ENCODE peak calls at places on chromosomes 12 and 14, in nine cellular contexts. M is effector memory CD4-positive, alpha-beta T cell; N is CD8-positive, alpha-beta memory T cell; G is left lung; P is thoracic aorta; D is aorta; S is transverse colon; I is Peyer's patch; Z is heart left ventricle. A is an unnamed sample.
A peak's percentile ranks its signal among the peaks of the same experiment; 100 is the strongest.

GRCh38 chr12:80183939-80184338 is 84.6 kb downstream of the OTOGL start:
- DNase-seq in G (no peak), N (no peak), D (no peak), S (no peak), I (no peak), M (no peak), P (no peak), Z (no peak), A (no peak)

GRCh38 chr14:29853272-29853671 is 74.4 kb downstream of the PRKD1 start:
- DNase-seq in M (no peak), S (no peak), I (no peak), N (no peak), P (no peak), D (no peak), G (no peak), Z (no peak), A (no peak)

GRCh38 chr12:110444455-110444854 is 5.7 kb downstream of the ARPC3 start:
- DNase-seq in I (no peak), D (no peak), M (no peak), N (no peak), P (no peak), G (no peak), Z (no peak), S (no peak), A (no peak)

GRCh38 chr12:29103539-29103974 is 45.5 kb upstream of the FAR2 start:
- DNase-seq in M (no peak), G (no peak), P (no peak), S (peak; percentile 11), N (peak; percentile 16), D (no peak), Z (no peak), I (no peak), A (no peak)

GRCh38 chr12:25295361-25295760 is 44.6 kb upstream of the KRAS start:
- DNase-seq in P (no peak), I (no peak), Z (no peak), D (no peak), M (no peak), S (no peak), N (no peak), G (no peak), A (no peak)

GRCh38 chr14:31388687-31389413 is 31.5 kb downstream of the HEATR5A start:
- DNase-seq in N (no peak), P (no peak), D (no peak), Z (no peak), G (no peak), I (no peak), S (no peak), M (no peak), A (no peak)

GRCh38 chr12:98954506-98954905 is 309.4 kb downstream of the APAF1 start:
- DNase-seq in G (no peak), N (no peak), M (no peak), P (no peak), D (no peak), I (no peak), S (no peak), Z (no peak), A (no peak)

GRCh38 chr12:75852143-75852542 is 179.4 kb downstream of the PHLDA1 start:
- DNase-seq in I (no peak), N (no peak), P (no peak), S (no peak), M (no peak), G (no peak), D (no peak), Z (no peak), A (no peak)

GRCh38 chr12:93373847-93374723 is 3.6 kb upstream of the NUDT4 start:
- DNase-seq in S (peak; percentile 35), G (no peak), Z (no peak), N (no peak), I (no peak), M (no peak), P (no peak), D (no peak), A (no peak)

GRCh38 chr14:98170580-98170979 is 1101.4 kb downstream of the BCL11B start:
- DNase-seq in S (no peak), Z (no peak), P (no peak), N (no peak), M (no peak), G (no peak), D (no peak), I (no peak), A (no peak)

GRCh38 chr14:92927396-92928257 is 4.7 kb downstream of the CHGA start:
- DNase-seq in M (no peak), D (no peak), N (no peak), Z (no peak), S (no peak), P (no peak), I (no peak), G (no peak), A (no peak)

GRCh38 chr12:113373966-113374365 is 15.6 kb downstream of the PLBD2 start:
- DNase-seq in P (no peak), N (no peak), I (no peak), G (no peak), Z (peak; percentile 56), S (no peak), D (no peak), M (no peak), A (no peak)

GRCh38 chr14:71591929-71592328 is 340.3 kb upstream of the RGS6 start:
- DNase-seq in G (no peak), S (no peak), M (no peak), N (no peak), P (no peak), Z (no peak), I (no peak), D (no peak), A (no peak)

GRCh38 chr14:53432378-53432802 is 279.3 kb upstream of the DDHD1 start:
- DNase-seq in P (no peak), I (no peak), Z (no peak), M (no peak), D (no peak), G (no peak), S (no peak), N (no peak), A (no peak)

GRCh38 chr12:34340534-34341361 is 318.5 kb downstream of the ALG10 start:
- DNase-seq in S (no peak), D (no peak), Z (no peak), P (no peak), M (no peak), I (no peak), G (no peak), N (no peak), A (no peak)

GRCh38 chr12:34336619-34337465 is 314.5 kb downstream of the ALG10 start:
- DNase-seq in N (no peak), S (no peak), M (no peak), I (no peak), D (no peak), Z (no peak), P (no peak), G (no peak), A (no peak)

GRCh38 chr12:34341362-34341733 is 319.1 kb downstream of the ALG10 start:
- DNase-seq in M (no peak), D (no peak), G (no peak), S (no peak), Z (no peak), I (no peak), P (no peak), N (no peak), A (no peak)

GRCh38 chr12:34339922-34340321 is 317.6 kb downstream of the ALG10 start:
- DNase-seq in D (no peak), G (no peak), M (no peak), N (no peak), S (no peak), Z (no peak), I (no peak), P (no peak), A (no peak)

GRCh38 chr12:34338751-34339150 is 316.5 kb downstream of the ALG10 start:
- DNase-seq in I (no peak), D (no peak), M (no peak), P (no peak), S (no peak), N (no peak), Z (no peak), G (no peak), A (no peak)
- H3K9me3 ChIP-seq in I (peaks cover 62% of the 10 kb centered on the region), D (no peaks in the 10 kb centered on the region), M (no peaks in the 10 kb centered on the region), P (no peaks in the 10 kb centered on the region), S (peaks cover 25% of the 10 kb centered on the region), N (no peaks in the 10 kb centered on the region), Z (no peaks in the 10 kb centered on the region), G (peaks cover 100% of the 10 kb centered on the region), A (peaks cover 12% of the 10 kb centered on the region)

GRCh38 chr12:9899209-9899608 is 17.9 kb downstream of the KLRF2 start:
- DNase-seq in G (no peak), P (no peak), M (no peak), D (no peak), Z (no peak), N (no peak), I (no peak), S (no peak), A (no peak)
- H3K9me3 ChIP-seq in G (peaks cover 28% of the 10 kb centered on the region), P (peaks cover 3% of the 10 kb centered on the region), M (peaks cover 7% of the 10 kb centered on the region), D (peaks cover 2% of the 10 kb centered on the region), Z (peaks cover 22% of the 10 kb centered on the region), N (no peaks in the 10 kb centered on the region), I (no peaks in the 10 kb centered on the region), S (peaks cover 3% of the 10 kb centered on the region), A (peaks cover 14% of the 10 kb centered on the region)

DNA sequence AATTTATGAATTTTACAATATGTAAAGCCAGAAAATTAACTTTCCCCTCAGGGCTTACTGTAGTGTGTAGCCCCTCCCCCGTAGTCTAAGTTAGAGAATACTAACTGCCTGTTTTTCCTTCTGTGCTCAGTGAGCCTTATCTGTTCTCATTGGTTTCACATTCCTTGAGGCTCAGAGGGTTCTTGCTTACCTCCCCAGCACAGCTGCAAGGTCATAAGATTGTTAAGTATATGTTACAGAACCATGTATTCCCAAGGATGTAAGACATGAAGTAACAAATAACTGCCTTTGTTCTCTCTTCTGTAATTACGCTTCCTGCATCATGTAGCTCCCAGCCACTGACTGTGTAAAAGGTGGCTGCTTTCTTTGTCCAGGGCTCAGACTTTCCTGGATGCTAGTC is 1351.1 kb downstream of the TMEM121 start:
- DNase-seq in N (no peak), P (no peak), S (no peak), I (no peak), M (no peak), Z (no peak), G (no peak), D (no peak), A (no peak)
- H3K9me3 ChIP-seq in N (no peaks in the 10 kb centered on the region), P (no peaks in the 10 kb centered on the region), S (no peaks in the 10 kb centered on the region), I (no peaks in the 10 kb centered on the region), M (no peaks in the 10 kb centered on the region), Z (no peaks in the 10 kb centered on the region), G (no peaks in the 10 kb centered on the region), D (peaks cover 3% of the 10 kb centered on the region), A (no peaks in the 10 kb centered on the region)

GRCh38 chr14:20112321-20112720 is 1.8 kb downstream of the OR4K17 start:
- DNase-seq in M (no peak), G (no peak), S (no peak), D (no peak), Z (no peak), P (no peak), N (no peak), I (no peak), A (no peak)
- H3K9me3 ChIP-seq in M (no peaks in the 10 kb centered on the region), G (no peaks in the 10 kb centered on the region), S (no peaks in the 10 kb centered on the region), D (no peaks in the 10 kb centered on the region), Z (peaks cover 3% of the 10 kb centered on the region), P (no peaks in the 10 kb centered on the region), N (no peaks in the 10 kb centered on the region), I (no peaks in the 10 kb centered on the region), A (no peaks in the 10 kb centered on the region)